ENCODE peak calls at places on chromosomes 5 and 9, in four cellular contexts. H is thoracic aorta, N is mammary epithelial cell, X is GM23248. F is an unnamed sample.

GRCh38 chr9:2014148-2014547 is 999 bp upstream of the SMARCA2 start:
- DNase-seq in H (no peak), N (no peak), X (peak), F (no peak)

GRCh38 chr5:54317511-54318260 is 7.3 kb upstream of the ARL15 start:
- DNase-seq in H (no peak), N (no peak), X (peak), F (no peak)

GRCh38 chr5:177546262-177546741 is 8.1 kb downstream of the FAM193B start:
- DNase-seq in H (peak), X (peak), N (peak), F (peak)

GRCh38 chr9:72041775-72042194 is 18.6 kb downstream of the C9orf57 start:
- DNase-seq in X (peak), H (no peak), N (peak), F (peak)

GRCh38 chr9:81971727-81972126 is 16.8 kb upstream of the SPATA31D1 start:
- DNase-seq in N (no peak), X (no peak), H (no peak), F (no peak)

GRCh38 chr9:12614488-12614887 is 78.7 kb upstream of the TYRP1 start:
- DNase-seq in H (no peak), N (no peak), X (no peak), F (no peak)

GRCh38 chr5:138351517-138351916 is 968 bp upstream of the KDM3B start:
- DNase-seq in H (no peak), X (no peak), N (no peak), F (no peak)

GRCh38 chr9:131833906-131834305 is 94.0 kb upstream of the RAPGEF1 start:
- DNase-seq in H (no peak), N (peak), X (no peak), F (no peak)

GRCh38 chr9:34253460-34253837 is 74.6 kb downstream of the UBAP1 start:
- DNase-seq in H (no peak), N (peak), X (peak), F (no peak)

GRCh38 chr5:52707626-52708025 is 80.1 kb upstream of the ITGA1 start:
- DNase-seq in N (no peak), X (no peak), H (no peak), F (no peak)

GRCh38 chr5:44952376-44952775 is 143.6 kb downstream of the MRPS30 start:
- DNase-seq in X (peak), H (no peak), N (peak), F (no peak)

GRCh38 chr5:15966066-15966640 is 213.4 kb downstream of the MARCHF11 start:
- DNase-seq in X (peak), H (no peak), N (no peak), F (no peak)

GRCh38 chr9:36163840-36164175 is 5.4 kb upstream of the CCIN start:
- DNase-seq in N (no peak), X (peak), H (no peak), F (no peak)

GRCh38 chr5:114185274-114185673 is 176.6 kb upstream of the KCNN2 start:
- DNase-seq in N (peak), X (peak), H (no peak), F (no peak)

GRCh38 chr5:171628344-171628743 is 157.3 kb upstream of the SMIM23 start:
- DNase-seq in H (no peak), X (peak), N (no peak), F (no peak)

GRCh38 chr5:77423022-77423750 is 68.9 kb downstream of the WDR41 start:
- DNase-seq in X (peak), H (no peak), N (no peak), F (no peak)

GRCh38 chr5:113053614-113054013 is 77.0 kb downstream of the DCP2 start:
- DNase-seq in N (no peak), H (no peak), X (no peak), F (no peak)

GRCh38 chr9:87558606-87559005 is 60.9 kb downstream of the DAPK1 start:
- DNase-seq in N (no peak), H (no peak), X (no peak), F (no peak)

GRCh38 chr5:68429510-68429909 is 214.0 kb downstream of the PIK3R1 start:
- DNase-seq in H (no peak), X (no peak), N (no peak), F (no peak)

GRCh38 chr5:66596791-66597757 is 881 bp downstream of the MAST4 start:
- DNase-seq in H (no peak), N (peak), X (peak), F (no peak)

GRCh38 chr5:1564824-1565736 is 41.3 kb upstream of the LPCAT1 start:
- DNase-seq in N (no peak), X (no peak), H (no peak), F (no peak)
- H3K4me3 ChIP-seq in N (no peak), X (no peak), H (no peak), F (no peak)

GRCh38 chr9:127450170-127450830 is 906 bp downstream of the RPL12 start:
- DNase-seq in H (no peak), N (peak), X (peak), F (no peak)

GRCh38 chr9:127450831-127451680 is at the start of the genes LRSAM1 and RPL12:
- DNase-seq in H (peak), X (peak), N (peak), F (peak)

GRCh38 chr9:127452481-127453092 is 1.3 kb downstream of the LRSAM1 start:
- DNase-seq in X (peak), N (peak), H (no peak), F (no peak)

GRCh38 chr9:127449332-127449966 is 1.8 kb downstream of the RPL12 start:
- DNase-seq in N (no peak), H (no peak), X (peak), F (no peak)

GRCh38 chr9:127451681-127452480 is 571 bp downstream of the LRSAM1 start:
- DNase-seq in N (peak), H (no peak), X (peak), F (peak)
- H3K27ac ChIP-seq in N (peak), H (peak), X (peak), F (peak)

DNA sequence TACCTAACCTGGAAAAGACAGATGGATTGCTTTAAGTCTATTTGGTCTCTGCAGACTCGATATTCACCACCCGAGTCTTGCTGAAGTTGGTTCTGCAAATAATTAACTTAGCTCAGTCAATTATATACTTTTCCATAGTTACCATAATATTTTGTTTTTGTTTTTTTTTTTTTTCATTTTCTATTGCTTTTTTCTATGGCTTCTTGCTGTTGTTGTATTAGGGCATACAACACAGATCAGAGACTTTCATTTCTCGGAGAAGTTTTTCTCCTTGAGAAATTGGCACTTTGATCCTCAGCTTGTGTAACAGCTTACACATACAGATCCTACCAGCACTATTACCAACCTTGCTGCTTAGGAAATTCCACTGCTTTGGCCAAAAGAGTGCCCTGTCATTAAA is 88.0 kb downstream of the GPR21 start:
- DNase-seq in N (no peak), H (no peak), X (peak), F (no peak)
- H3K4me3 ChIP-seq in N (no peak), H (no peak), X (no peak), F (no peak)

GRCh38 chr5:55665065-55665464 is 47.1 kb downstream of the SLC38A9 start:
- DNase-seq in H (peak), X (peak), N (no peak), F (peak)

GRCh38 chr5:55667938-55668337 is 44.2 kb downstream of the SLC38A9 start:
- DNase-seq in H (no peak), X (no peak), N (no peak), F (no peak)

GRCh38 chr5:55672477-55672911 is 39.6 kb downstream of the SLC38A9 start:
- DNase-seq in X (peak), H (no peak), N (peak), F (no peak)

GRCh38 chr5:55671975-55672374 is 40.1 kb downstream of the SLC38A9 start:
- DNase-seq in X (no peak), H (no peak), N (no peak), F (no peak)

DNA sequence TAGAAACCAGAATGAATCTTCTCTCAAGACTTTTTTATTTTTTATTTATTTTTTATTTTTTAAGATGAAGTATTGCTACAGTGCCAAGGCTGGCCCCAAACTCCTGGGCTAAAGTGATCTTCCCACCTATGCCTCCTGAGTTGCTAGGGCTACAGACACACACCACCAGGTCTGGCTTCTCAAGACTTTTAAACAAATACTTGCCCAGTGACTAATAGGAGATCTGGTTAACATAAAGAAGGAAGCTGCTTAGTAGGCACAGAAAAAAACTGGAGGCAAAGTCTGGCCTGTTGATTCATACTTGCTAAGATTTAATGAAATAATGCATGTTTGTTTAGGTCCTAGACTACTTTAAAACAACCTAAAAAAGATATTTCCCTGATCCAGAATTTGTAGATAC is 43.8 kb downstream of the SLC38A9 start:
- DNase-seq in H (no peak), X (peak), N (peak), F (no peak)
- H3K27ac ChIP-seq in H (peak), X (peak), N (peak), F (peak)

GRCh38 chr5:17802256-17802655 is 168.0 kb downstream of the TAF11L14 start:
- DNase-seq in H (no peak), X (no peak), N (no peak), F (no peak)
- H3K4me3 ChIP-seq in H (no peak), X (no peak), N (no peak), F (no peak)

DNA sequence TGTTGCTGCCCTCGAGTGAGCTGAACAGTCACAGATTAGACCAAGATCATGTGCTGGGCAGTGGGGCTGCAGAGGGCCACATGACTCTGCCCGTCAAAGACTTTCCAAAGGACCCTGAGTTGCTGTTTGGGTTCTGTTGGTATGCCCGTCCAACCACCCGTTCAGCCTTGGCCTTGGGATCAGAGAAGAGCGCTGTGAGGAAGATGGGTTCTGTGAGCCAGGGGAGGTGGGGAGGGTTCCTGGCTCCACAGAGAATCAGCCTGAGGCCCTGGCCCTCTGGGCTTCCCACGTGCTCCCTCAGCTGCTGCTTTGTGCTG is 72.6 kb downstream of the RGS3 start:
- DNase-seq in X (no peak), H (no peak), N (no peak), F (no peak)
- H3K27ac ChIP-seq in X (no peak), H (peak), N (no peak), F (peak)